ENCODE peak calls at places on chromosome 2, in ten cellular contexts. G, W, N, M, S, A, B, L, E and H are unnamed samples.

GRCh38 chr2:47403829-47404228 is 873 bp downstream of the MSH2 start:
- DNase-seq in G (no peak), W (no peak), N (no peak), M (no peak), S (no peak), A (peak; percentile 20), B (peak; percentile 6), L (no peak), E (no peak), H (no peak)

GRCh38 chr2:160482673-160483072 is 10.9 kb downstream of the RBMS1 start:
- DNase-seq in G (no peak), W (no peak), N (no peak), M (peak; percentile 16), S (no peak), A (no peak), B (no peak), L (no peak), E (no peak), H (no peak)

GRCh38 chr2:84846041-84846663 is 34.7 kb downstream of the TRABD2A start:
- DNase-seq in G (no peak), W (no peak), N (no peak), M (no peak), S (no peak), A (no peak), B (no peak), L (peak; percentile 59), E (no peak), H (peak; percentile 30)

GRCh38 chr2:105888625-105889024 is 143.9 kb downstream of the NCK2 start:
- DNase-seq in G (no peak), W (no peak), N (no peak), M (no peak), S (no peak), A (no peak), B (no peak), L (no peak), E (no peak), H (no peak)

GRCh38 chr2:854460-854859 is 96.2 kb upstream of the SNTG2 start:
- DNase-seq in G (no peak), W (no peak), N (peak; percentile 34), M (peak; percentile 43), S (no peak), A (peak; percentile 63), B (peak; percentile 61), L (no peak), E (no peak), H (peak; percentile 10)

GRCh38 chr2:23301151-23301550 is 83.8 kb upstream of the KLHL29 start:
- DNase-seq in G (no peak), W (no peak), N (no peak), M (no peak), S (no peak), A (no peak), B (no peak), L (peak; percentile 57), E (no peak), H (no peak)

GRCh38 chr2:27902143-27902542 is 11.6 kb downstream of the BABAM2 start:
- DNase-seq in G (no peak), W (no peak), N (no peak), M (no peak), S (no peak), A (no peak), B (no peak), L (no peak), E (no peak), H (no peak)

GRCh38 chr2:195456765-195457164 is 200.3 kb upstream of the SLC39A10 start:
- DNase-seq in G (no peak), W (no peak), N (no peak), M (no peak), S (no peak), A (no peak), B (no peak), L (no peak), E (no peak), H (no peak)

GRCh38 chr2:1721706-1722483 is 22.4 kb downstream of the PXDN start:
- DNase-seq in G (no peak), W (no peak), N (no peak), M (no peak), S (no peak), A (no peak), B (no peak), L (peak; percentile 90), E (peak; percentile 91), H (no peak)

DNA sequence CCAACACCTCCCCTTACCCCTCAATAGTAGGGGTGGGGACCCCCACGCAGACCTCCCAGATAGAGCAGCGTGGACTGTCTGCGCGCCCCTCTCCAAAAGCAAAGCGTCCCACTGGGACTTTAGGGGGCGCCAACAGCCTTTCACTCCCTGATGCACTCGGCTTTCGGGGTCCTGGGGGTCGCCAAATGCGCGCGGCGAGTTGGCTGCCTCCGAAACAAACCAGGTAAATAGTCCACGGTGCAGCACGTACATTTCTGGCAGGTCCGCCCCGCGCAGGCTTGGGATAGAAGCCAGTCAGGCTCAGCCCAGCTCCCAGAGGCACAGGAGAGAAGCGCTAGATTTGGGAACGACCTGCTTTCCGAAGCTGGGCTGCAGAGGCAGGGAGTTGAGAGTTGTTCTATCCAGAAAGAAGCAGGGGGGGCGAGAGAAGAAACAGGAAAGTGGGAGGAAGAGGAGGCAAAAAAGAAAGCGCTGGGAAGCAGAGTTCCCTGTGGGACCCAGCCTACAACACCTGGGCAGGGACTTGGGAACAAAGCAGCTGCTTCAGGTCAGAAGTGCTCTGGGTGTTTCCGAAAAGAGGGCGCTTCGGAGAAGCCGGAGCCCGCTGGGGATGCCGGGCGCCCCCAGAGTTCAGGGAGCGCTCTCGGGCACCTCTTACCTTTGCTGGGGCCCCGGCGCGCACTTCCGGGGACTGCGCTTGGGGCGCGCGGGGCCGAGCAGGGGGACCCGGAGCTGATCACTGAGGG is 544 bp downstream of the EVA1A start:
- DNase-seq in G (no peak), W (peak; percentile 74), N (peak; percentile 33), M (peak; percentile 60), S (no peak), A (peak; percentile 50), B (peak; percentile 45), L (peak; percentile 45), E (peak; percentile 56), H (no peak)
- TF ChIP-seq CTCF in G (no peak), W (peak; percentile 21), N (no peak), M (peak; percentile 56), S (no peak), A (no peak), B (peak; percentile 53), L (peak; percentile 67), E (peak; percentile 28), H (peak; percentile 70)

GRCh38 chr2:108396845-108397244 is 19.1 kb downstream of the SULT1C4 start:
- DNase-seq in G (no peak), W (no peak), N (no peak), M (peak; percentile 13), S (no peak), A (no peak), B (no peak), L (peak; percentile 42), E (peak; percentile 52), H (no peak)
- TF ChIP-seq CTCF in G (no peak), W (no peak), N (peak; percentile 18), M (peak; percentile 36), S (no peak), A (no peak), B (no peak), L (peak; percentile 28), E (no peak), H (peak; percentile 31)

DNA sequence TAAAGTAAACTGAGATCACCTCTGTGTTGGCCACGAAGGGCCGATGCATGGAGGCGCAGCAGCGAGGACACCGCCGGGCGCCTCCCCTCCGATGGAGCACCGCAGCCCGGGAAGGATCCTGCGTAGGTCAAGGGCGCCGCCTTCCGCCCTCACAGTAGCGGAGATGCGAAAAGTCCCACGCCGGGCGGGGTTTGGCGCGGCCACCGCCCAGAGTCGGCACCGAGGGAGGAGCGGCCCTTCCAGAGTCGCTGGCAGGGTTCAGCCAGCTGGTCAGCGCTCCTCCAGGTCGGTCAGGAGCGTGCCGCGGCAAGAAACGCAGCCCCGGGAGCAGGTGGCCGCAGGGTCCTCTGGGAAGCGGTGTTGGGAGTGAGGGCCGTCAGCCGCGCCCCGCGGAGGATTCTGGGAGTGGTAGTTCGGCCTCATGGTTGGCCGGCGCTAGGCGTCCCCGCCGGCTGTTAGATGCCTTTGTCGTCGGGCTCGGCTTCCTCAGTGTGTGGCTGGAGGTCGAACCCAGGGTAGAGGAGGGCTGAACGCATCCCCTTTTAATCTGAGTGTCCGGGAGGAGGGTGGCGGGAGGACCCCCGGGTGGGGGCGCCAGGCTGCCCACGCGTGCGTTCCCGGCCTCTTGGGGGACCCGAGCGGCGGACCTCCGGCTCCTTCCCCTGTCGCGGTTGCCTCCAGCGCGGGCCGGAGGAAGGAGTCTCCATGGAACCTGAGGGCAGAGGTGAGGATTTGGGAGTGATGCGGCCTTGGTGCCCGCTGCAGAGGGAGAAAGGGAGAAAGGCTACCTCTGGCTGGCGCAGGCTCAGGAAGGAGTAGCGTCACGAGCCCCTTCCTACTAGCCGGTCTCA is at the start of gene ZNF892:
- DNase-seq in G (peak; percentile 96), W (peak; percentile 96), N (peak; percentile 93), M (peak; percentile 96), S (peak; percentile 93), A (peak; percentile 94), B (peak; percentile 95), L (peak; percentile 91), E (peak; percentile 90), H (peak; percentile 62)
- TF ChIP-seq CTCF in G (peak; percentile 33), W (peak; percentile 37), N (peak; percentile 53), M (peak; percentile 23), S (no peak), A (peak; percentile 15), B (peak; percentile 54), L (peak; percentile 37), E (no peak), H (peak; percentile 50)

GRCh38 chr2:71481111-71481510 is 27.8 kb downstream of the DYSF start:
- DNase-seq in G (peak; percentile 61), W (no peak), N (no peak), M (no peak), S (no peak), A (no peak), B (no peak), L (no peak), E (no peak), H (no peak)

GRCh38 chr2:71479261-71479660 is 25.9 kb downstream of the DYSF start:
- DNase-seq in G (peak; percentile 53), W (peak; percentile 31), N (no peak), M (no peak), S (no peak), A (no peak), B (no peak), L (no peak), E (no peak), H (no peak)

GRCh38 chr2:71484354-71484753 is 31.0 kb downstream of the DYSF start:
- DNase-seq in G (no peak), W (no peak), N (no peak), M (no peak), S (no peak), A (no peak), B (no peak), L (no peak), E (no peak), H (no peak)

GRCh38 chr2:71483246-71483645 is 29.9 kb downstream of the DYSF start:
- DNase-seq in G (peak; percentile 50), W (peak; percentile 32), N (no peak), M (no peak), S (no peak), A (no peak), B (no peak), L (no peak), E (no peak), H (no peak)

DNA sequence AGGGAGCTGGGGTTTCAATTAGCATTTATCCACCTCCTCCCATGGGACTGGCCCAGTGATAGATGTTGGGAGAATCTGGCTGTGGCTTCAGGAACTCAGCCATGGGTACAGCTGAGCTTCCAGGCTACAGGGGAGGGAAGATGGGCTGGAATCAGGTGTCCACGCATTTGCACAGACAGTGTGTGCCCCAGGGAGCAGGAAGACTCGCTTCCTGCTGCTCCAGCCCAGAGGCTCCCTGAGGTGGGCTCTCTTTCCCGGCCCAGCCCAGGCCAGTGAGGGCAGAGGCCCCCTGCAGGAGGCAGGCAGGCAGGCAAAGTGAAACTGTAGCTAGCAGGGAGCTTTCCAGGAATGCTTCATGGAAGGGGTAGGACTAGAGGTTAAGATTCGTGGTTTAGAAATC is 28.7 kb downstream of the DYSF start:
- DNase-seq in G (no peak), W (peak; percentile 40), N (no peak), M (peak; percentile 47), S (no peak), A (no peak), B (no peak), L (no peak), E (no peak), H (no peak)
- TF ChIP-seq CTCF in G (no peak), W (no peak), N (no peak), M (peak; percentile 51), S (no peak), A (no peak), B (no peak), L (peak; percentile 45), E (no peak), H (no peak)